ENCODE peak calls at places on chromosomes 13 and 19, in ten cellular contexts. W is effector memory CD4-positive, alpha-beta T cell; C is tibial nerve; S is endodermal cell; Z is uterus; U is CD8-positive, alpha-beta T cell; V is cardiac muscle cell; J is fibroblast of lung; E is GM23248; G is psoas muscle. X is an unnamed sample. For H3K36me3, the result is how much of the 10 kb centered on the place peaks cover.

GRCh38 chr19:38851622-38852230 is 1.9 kb upstream of the HNRNPL start:
- DNase-seq in W (peak), C (peak), S (peak), Z (peak), U (peak), V (peak), J (peak), E (peak), G (peak), X (peak)

GRCh38 chr13:25977216-25977615 is 74.6 kb downstream of the SHISA2 start:
- DNase-seq in W (no peak), C (no peak), S (peak), Z (no peak), U (no peak), V (peak), J (no peak), E (no peak), G (no peak), X (no peak)

GRCh38 chr13:30607908-30608307 is 9.8 kb upstream of the USPL1 start:
- DNase-seq in W (peak), C (no peak), S (no peak), Z (no peak), U (peak), V (no peak), J (no peak), E (no peak), G (no peak), X (no peak)

GRCh38 chr13:113360446-113360845 is 3.5 kb downstream of the GRTP1 start:
- DNase-seq in W (no peak), C (no peak), S (peak), Z (no peak), U (no peak), V (no peak), J (no peak), E (no peak), G (no peak), X (no peak)

GRCh38 chr19:49361438-49362047 is 673 bp downstream of the TEAD2 start:
- DNase-seq in W (no peak), C (peak), S (peak), Z (peak), U (no peak), V (peak), J (peak), E (peak), G (peak), X (peak)

GRCh38 chr19:18502236-18502632 is 19.6 kb downstream of the ELL start:
- DNase-seq in W (no peak), C (no peak), S (no peak), Z (no peak), U (no peak), V (no peak), J (no peak), E (no peak), G (no peak), X (no peak)

GRCh38 chr13:59658736-59659330 is 504.9 kb downstream of the DIAPH3 start:
- DNase-seq in W (no peak), C (no peak), S (no peak), Z (no peak), U (no peak), V (no peak), J (no peak), E (no peak), G (no peak), X (no peak)

GRCh38 chr19:29544656-29545360 is 19.0 kb downstream of the VSTM2B start:
- DNase-seq in W (no peak), C (no peak), S (no peak), Z (no peak), U (no peak), V (no peak), J (no peak), E (no peak), G (peak), X (no peak)

GRCh38 chr19:44685877-44686276 is 13.1 kb upstream of the CEACAM16 start:
- DNase-seq in W (no peak), C (no peak), S (no peak), Z (no peak), U (no peak), V (no peak), J (peak), E (peak), G (no peak), X (peak)

GRCh38 chr13:43792456-43792855 is 5.7 kb upstream of the ENOX1 start:
- DNase-seq in W (no peak), C (no peak), S (no peak), Z (no peak), U (no peak), V (no peak), J (peak), E (peak), G (no peak), X (no peak)

GRCh38 chr19:1102407-1103106 is 1.2 kb upstream of the GPX4 start:
- DNase-seq in W (no peak), C (no peak), S (no peak), Z (peak), U (no peak), V (no peak), J (peak), E (peak), G (no peak), X (peak)

GRCh38 chr19:43560687-43561086 is 14.6 kb downstream of the XRCC1 start:
- DNase-seq in W (no peak), C (no peak), S (peak), Z (no peak), U (no peak), V (no peak), J (no peak), E (peak), G (no peak), X (peak)

GRCh38 chr19:13033244-13033643 is 38.0 kb downstream of the NFIX start:
- DNase-seq in W (no peak), C (no peak), S (no peak), Z (no peak), U (no peak), V (no peak), J (no peak), E (peak), G (no peak), X (no peak)

GRCh38 chr13:48978942-48979601 is 3.4 kb downstream of the FNDC3A start:
- DNase-seq in W (no peak), C (no peak), S (no peak), Z (no peak), U (no peak), V (no peak), J (no peak), E (peak), G (no peak), X (no peak)

GRCh38 chr19:3125900-3126524 is 9.8 kb upstream of the GNA15 start:
- DNase-seq in W (peak), C (no peak), S (peak), Z (peak), U (peak), V (peak), J (peak), E (peak), G (peak), X (peak)

GRCh38 chr19:44951179-44952159 is 3.7 kb upstream of the CLPTM1 start:
- DNase-seq in W (peak), C (peak), S (peak), Z (peak), U (peak), V (peak), J (peak), E (peak), G (peak), X (peak)

GRCh38 chr19:50667759-50668231 is 18.6 kb downstream of the C19orf81 start:
- DNase-seq in W (no peak), C (no peak), S (peak), Z (no peak), U (no peak), V (no peak), J (no peak), E (no peak), G (no peak), X (no peak)

GRCh38 chr13:99028890-99029289 is 51.0 kb upstream of the DOCK9 start:
- DNase-seq in W (peak), C (no peak), S (peak), Z (no peak), U (peak), V (no peak), J (no peak), E (no peak), G (no peak), X (no peak)

GRCh38 chr19:3236272-3236671 is 11.8 kb downstream of the CELF5 start:
- DNase-seq in W (no peak), C (no peak), S (no peak), Z (no peak), U (no peak), V (no peak), J (no peak), E (no peak), G (no peak), X (no peak)

GRCh38 chr19:5774921-5775320 is 9.6 kb downstream of the PRR22 start:
- DNase-seq in W (no peak), C (no peak), S (no peak), Z (no peak), U (no peak), V (no peak), J (no peak), E (peak), G (no peak), X (no peak)

GRCh38 chr13:112068531-112069062 is 1.6 kb downstream of the SOX1 start:
- DNase-seq in W (no peak), C (no peak), S (peak), Z (no peak), U (no peak), V (no peak), J (no peak), E (no peak), G (no peak), X (no peak)

GRCh38 chr13:48853381-48854102 is 122.2 kb upstream of the FNDC3A start:
- DNase-seq in W (no peak), C (no peak), S (no peak), Z (no peak), U (no peak), V (no peak), J (peak), E (peak), G (no peak), X (peak)

GRCh38 chr19:16458391-16459128 is 13.2 kb downstream of the EPS15L1 start:
- DNase-seq in W (no peak), C (no peak), S (no peak), Z (no peak), U (no peak), V (no peak), J (no peak), E (no peak), G (peak), X (no peak)
- H3K36me3 ChIP-seq in W (under half), C (under half), S (under half), Z (under half), U (under half), V (under half), J (under half), E (under half), G (under half), X (under half)

GRCh38 chr13:40608308-40608707 is 58.1 kb downstream of the FOXO1 start:
- DNase-seq in W (no peak), C (no peak), S (no peak), Z (no peak), U (no peak), V (no peak), J (no peak), E (no peak), G (no peak), X (no peak)

GRCh38 chr13:40609972-40610726 is 56.3 kb downstream of the FOXO1 start:
- DNase-seq in W (no peak), C (no peak), S (no peak), Z (no peak), U (no peak), V (no peak), J (no peak), E (no peak), G (peak), X (peak)

GRCh38 chr13:40604135-40604534 is 62.3 kb downstream of the FOXO1 start:
- DNase-seq in W (no peak), C (no peak), S (no peak), Z (no peak), U (no peak), V (no peak), J (no peak), E (no peak), G (no peak), X (no peak)

GRCh38 chr13:40600145-40600751 is 66.2 kb downstream of the FOXO1 start:
- DNase-seq in W (no peak), C (no peak), S (no peak), Z (no peak), U (peak), V (no peak), J (no peak), E (no peak), G (no peak), X (no peak)

GRCh38 chr13:40605573-40605972 is 60.9 kb downstream of the FOXO1 start:
- DNase-seq in W (no peak), C (no peak), S (no peak), Z (no peak), U (no peak), V (no peak), J (no peak), E (no peak), G (no peak), X (no peak)
- H3K4me3 ChIP-seq in W (no peak), C (no peak), S (no peak), Z (no peak), U (no peak), V (no peak), J (no peak), E (no peak), G (no peak), X (no peak)

GRCh38 chr19:16088985-16089846 is 12.9 kb downstream of the TPM4 start:
- DNase-seq in W (no peak), C (no peak), S (no peak), Z (no peak), U (no peak), V (no peak), J (no peak), E (no peak), G (no peak), X (no peak)

GRCh38 chr19:16085115-16085514 is 8.8 kb downstream of the TPM4 start:
- DNase-seq in W (no peak), C (no peak), S (no peak), Z (no peak), U (no peak), V (no peak), J (peak), E (peak), G (no peak), X (no peak)

GRCh38 chr19:16084067-16084685 is 7.9 kb downstream of the TPM4 start:
- DNase-seq in W (no peak), C (no peak), S (peak), Z (no peak), U (no peak), V (no peak), J (peak), E (no peak), G (no peak), X (no peak)

GRCh38 chr19:16088351-16088984 is 12.2 kb downstream of the TPM4 start:
- DNase-seq in W (no peak), C (no peak), S (peak), Z (peak), U (no peak), V (no peak), J (peak), E (no peak), G (no peak), X (no peak)

DNA sequence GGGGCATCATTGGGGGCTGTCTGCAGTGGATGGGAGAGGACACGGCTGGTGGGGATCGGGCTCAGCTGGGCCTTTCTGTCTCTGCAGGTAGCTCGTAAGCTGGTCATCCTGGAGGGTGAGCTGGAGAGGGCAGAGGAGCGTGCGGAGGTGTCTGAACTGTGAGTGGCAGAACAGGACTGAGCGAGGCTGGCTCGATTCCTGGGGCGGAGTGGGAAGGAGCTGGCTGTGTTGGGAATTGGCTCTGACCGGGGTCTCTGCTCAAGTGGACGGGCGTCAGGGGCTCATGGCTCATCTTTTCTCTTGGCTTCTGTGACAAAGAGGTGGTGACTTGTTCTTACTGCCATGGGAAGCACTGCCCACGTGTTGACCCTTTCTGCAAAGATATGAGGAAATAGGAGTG is 11.6 kb downstream of the TPM4 start:
- DNase-seq in W (no peak), C (no peak), S (no peak), Z (no peak), U (no peak), V (no peak), J (no peak), E (no peak), G (no peak), X (no peak)
- H3K36me3 ChIP-seq in W (half or more), C (half or more), S (half or more), Z (under half), U (half or more), V (half or more), J (under half), E (half or more), G (under half), X (half or more)

DNA sequence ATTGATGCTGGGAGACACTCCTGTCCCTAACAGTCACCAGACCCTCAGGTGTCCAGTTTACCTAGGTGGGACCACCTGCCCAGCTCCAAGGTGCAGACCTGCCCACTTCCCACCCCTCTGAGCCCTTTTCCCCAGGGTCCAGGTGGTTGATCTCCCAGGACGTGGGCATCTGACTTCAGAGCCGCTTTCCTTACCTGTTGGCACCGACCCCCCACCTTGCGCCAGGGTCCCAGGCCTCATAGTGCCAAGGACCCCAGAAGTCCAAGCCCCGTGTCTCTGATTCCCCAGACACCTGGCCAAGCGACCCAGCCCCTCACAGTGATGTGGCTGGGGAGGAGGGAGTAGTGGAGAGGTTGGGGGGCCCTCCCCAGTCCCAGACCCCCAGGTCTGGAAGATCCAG is 9.6 kb upstream of the BBC3 start:
- DNase-seq in W (no peak), C (no peak), S (peak), Z (no peak), U (no peak), V (no peak), J (no peak), E (no peak), G (peak), X (no peak)
- H3K4me3 ChIP-seq in W (no peak), C (no peak), S (no peak), Z (no peak), U (no peak), V (no peak), J (no peak), E (no peak), G (peak), X (no peak)

X was measured in brain microvascular endothelial cell.